ENCODE peak calls at places on chromosomes 16 and 17, in four cellular contexts. B is Peyer's patch, R is IMR-90, W is fibroblast of lung. P is an unnamed sample.
A peak's percentile ranks its signal among the peaks of the same experiment; 100 is the strongest.

GRCh38 chr17:42288985-42289862 is 926 bp downstream of the STAT5A start:
- DNase-seq in B (peak; percentile 77), R (no peak), W (no peak), P (peak; percentile 27)

GRCh38 chr17:39608601-39609000 is 881 bp upstream of the NEUROD2 start:
- DNase-seq in B (no peak), R (no peak), W (no peak), P (no peak)

GRCh38 chr17:77831497-77832179 is 126.9 kb upstream of the TNRC6C start:
- DNase-seq in B (no peak), R (peak; percentile 77), W (peak; percentile 87), P (no peak)

GRCh38 chr16:30761427-30761927 is 385 bp downstream of the CFAP119 start:
- DNase-seq in B (peak; percentile 70), R (peak; percentile 20), W (peak; percentile 34), P (no peak)

GRCh38 chr17:77375917-77376651 is 235.3 kb downstream of the SEC14L1 start:
- DNase-seq in B (peak; percentile 87), R (peak; percentile 92), W (peak; percentile 91), P (peak; percentile 71)

GRCh38 chr17:57637668-57638010 is 107.5 kb downstream of the CCDC182 start:
- DNase-seq in B (no peak), R (no peak), W (no peak), P (no peak)

GRCh38 chr17:41411072-41411840 is 13.1 kb downstream of the KRT37 start:
- DNase-seq in B (no peak), R (no peak), W (no peak), P (no peak)

GRCh38 chr16:19458722-19459379 is 41.2 kb downstream of the TMC5 start:
- DNase-seq in B (no peak), R (no peak), W (no peak), P (no peak)

GRCh38 chr17:62627219-62627903 is at the start of gene MRC2:
- DNase-seq in B (peak; percentile 61), R (peak; percentile 82), W (peak; percentile 90), P (no peak)

GRCh38 chr16:87959391-87959968 is 8.2 kb downstream of the BANP start:
- DNase-seq in B (no peak), R (no peak), W (no peak), P (no peak)

GRCh38 chr17:67528751-67529436 is 151.8 kb downstream of the PITPNC1 start:
- DNase-seq in B (peak; percentile 81), R (peak; percentile 93), W (peak; percentile 95), P (no peak)

GRCh38 chr16:67936876-67937605 is 391 bp upstream of the PSMB10 start:
- DNase-seq in B (peak; percentile 94), R (no peak), W (no peak), P (peak; percentile 69)

GRCh38 chr16:67935096-67935401 is 1.6 kb downstream of the PSMB10 start:
- DNase-seq in B (no peak), R (no peak), W (no peak), P (no peak)

GRCh38 chr16:67934306-67935095 is 2.1 kb downstream of the PSMB10 start:
- DNase-seq in B (no peak), R (no peak), W (no peak), P (no peak)

GRCh38 chr16:67935402-67936123 is 1.1 kb downstream of the PSMB10 start:
- DNase-seq in B (peak; percentile 99), R (peak; percentile 87), W (peak; percentile 92), P (peak; percentile 89)

DNA sequence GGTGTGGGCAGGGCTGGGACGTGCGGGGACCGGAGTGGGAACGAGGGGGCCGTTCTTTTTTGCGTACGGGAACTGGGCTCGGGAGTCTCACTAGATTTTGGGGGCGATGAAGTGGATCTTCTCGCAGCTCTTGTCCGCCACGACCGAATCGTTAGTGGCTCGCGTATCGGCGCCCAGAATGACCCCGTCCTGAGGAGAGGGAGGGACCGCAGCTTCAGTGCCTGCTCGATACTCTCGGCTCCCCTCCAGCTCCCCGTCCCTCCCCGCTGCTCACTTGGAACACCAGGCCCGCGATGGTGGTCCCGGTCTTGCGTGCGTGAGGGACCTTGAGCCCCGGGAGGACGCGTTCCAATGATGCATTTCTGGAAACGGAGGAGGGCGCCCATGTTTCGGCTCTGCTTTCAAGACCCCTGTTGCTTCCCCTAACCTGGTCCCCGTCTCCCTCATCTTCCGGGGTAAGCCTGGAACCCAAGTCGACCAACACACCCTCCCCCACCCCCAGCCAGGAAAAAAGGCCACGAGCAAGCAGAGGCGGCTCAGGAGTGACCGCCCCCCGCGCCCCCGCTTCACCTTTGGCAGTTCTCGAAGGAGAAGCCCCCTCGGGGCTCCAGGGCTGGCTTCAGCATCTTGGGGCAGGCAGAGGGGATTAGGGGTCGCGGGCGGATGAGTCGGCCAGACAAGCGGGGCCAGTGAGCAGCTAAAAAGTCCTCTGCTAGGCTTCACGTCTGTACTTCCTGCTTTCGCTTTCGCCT is at the start of gene PSMB10:
- DNase-seq in B (no peak), R (peak; percentile 72), W (peak; percentile 64), P (peak; percentile 16)
- TF ChIP-seq CTCF in B (no peak), R (no peak), W (no peak), P (no peak)

GRCh38 chr17:16617481-16618060 is 36.1 kb downstream of the ZNF624 start:
- DNase-seq in B (no peak), R (no peak), W (no peak), P (no peak)
- H3K9me3 ChIP-seq in B (no peaks in the 10 kb centered on the region), R (peaks cover 35% of the 10 kb centered on the region), W (no peaks in the 10 kb centered on the region), P (peaks cover 74% of the 10 kb centered on the region)

GRCh38 chr16:68429081-68429740 is 19.1 kb downstream of the SMPD3 start:
- DNase-seq in B (no peak), R (no peak), W (no peak), P (no peak)
- H3K27me3 ChIP-seq in B (no peaks in the 10 kb centered on the region), R (peaks cover 50% of the 10 kb centered on the region), W (peaks cover 7% of the 10 kb centered on the region), P (no peaks in the 10 kb centered on the region)

GRCh38 chr16:74226361-74226979 is 70.1 kb upstream of the PSMD7 start:
- DNase-seq in B (no peak), R (peak; percentile 31), W (peak; percentile 5), P (no peak)
- TF ChIP-seq CTCF in B (no peak), R (peak; percentile 47), W (peak; percentile 68), P (no peak)

DNA sequence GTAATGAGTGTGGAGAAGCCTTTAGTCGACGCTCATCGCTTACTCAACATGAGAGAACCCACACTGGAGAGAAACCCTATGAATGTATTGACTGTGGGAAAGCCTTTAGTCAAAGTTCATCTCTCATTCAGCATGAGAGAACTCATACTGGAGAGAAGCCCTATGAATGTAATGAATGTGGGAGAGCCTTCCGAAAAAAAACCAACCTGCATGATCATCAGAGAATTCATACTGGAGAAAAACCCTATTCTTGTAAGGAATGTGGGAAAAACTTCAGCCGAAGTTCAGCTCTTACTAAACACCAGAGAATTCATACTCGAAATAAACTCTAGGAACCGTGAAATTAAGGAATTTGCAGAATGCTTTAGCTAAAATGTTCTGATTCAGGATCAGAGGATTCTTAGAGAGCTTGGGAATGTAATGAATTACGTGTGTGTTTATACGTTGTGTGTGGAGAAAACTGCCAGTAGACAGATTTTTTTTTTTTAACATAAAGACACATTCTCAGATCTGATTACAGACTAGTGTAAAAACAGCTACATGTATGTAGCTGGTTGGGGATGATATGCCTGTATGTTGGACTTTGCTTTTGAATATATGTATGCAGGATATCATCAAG is 25.4 kb downstream of the ZFP90 start:
- DNase-seq in B (no peak), R (peak; percentile 8), W (peak; percentile 32), P (no peak)
- H3K9me3 ChIP-seq in B (no peaks in the 10 kb centered on the region), R (peaks cover 89% of the 10 kb centered on the region), W (peaks cover 8% of the 10 kb centered on the region), P (peaks cover 94% of the 10 kb centered on the region)

DNA sequence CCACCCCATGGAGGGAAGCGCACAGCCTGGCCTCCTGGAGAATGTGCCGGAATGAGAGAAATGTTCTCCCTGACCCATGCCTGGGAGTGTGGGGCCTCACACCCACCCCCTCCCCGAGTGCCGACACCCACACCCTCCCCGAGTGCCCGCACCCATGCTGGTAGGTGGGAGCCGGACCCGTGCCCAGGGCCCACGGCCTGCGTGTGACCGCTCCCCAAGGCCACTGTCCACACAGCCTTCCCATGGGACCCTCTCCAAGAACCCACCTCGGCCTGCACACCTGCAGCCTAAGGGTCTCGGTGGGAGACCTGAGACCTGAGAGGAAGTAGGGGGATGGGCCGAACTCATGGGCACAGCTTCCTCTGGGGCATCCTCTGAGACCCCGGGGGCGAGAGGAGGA is 3.3 kb upstream of the PVALEF start:
- DNase-seq in B (no peak), R (no peak), W (no peak), P (no peak)
- H3K27me3 ChIP-seq in B (peaks cover 4% of the 10 kb centered on the region), R (peaks cover 39% of the 10 kb centered on the region), W (peaks cover 13% of the 10 kb centered on the region), P (peaks cover 31% of the 10 kb centered on the region)

GRCh38 chr17:43984521-43984920 is 19.9 kb upstream of the NAGS start:
- DNase-seq in B (no peak), R (no peak), W (no peak), P (no peak)

GRCh38 chr17:43983196-43983514 is 21.3 kb upstream of the NAGS start:
- DNase-seq in B (no peak), R (no peak), W (no peak), P (no peak)

GRCh38 chr17:43982171-43982570 is 22.3 kb upstream of the NAGS start:
- DNase-seq in B (no peak), R (no peak), W (no peak), P (no peak)

GRCh38 chr17:43986225-43986981 is 18.0 kb upstream of the NAGS start:
- DNase-seq in B (no peak), R (no peak), W (no peak), P (no peak)

GRCh38 chr17:43983515-43984411 is 20.7 kb upstream of the NAGS start:
- DNase-seq in B (peak; percentile 55), R (no peak), W (no peak), P (no peak)
- TF ChIP-seq CTCF in B (no peak), R (no peak), W (peak; percentile 53), P (no peak)

GRCh38 chr16:62363451-62363850 is 327.2 kb upstream of the CDH8 start:
- DNase-seq in B (no peak), R (no peak), W (no peak), P (no peak)
- H3K9me3 ChIP-seq in B (no peaks in the 10 kb centered on the region), R (peaks cover 4% of the 10 kb centered on the region), W (no peaks in the 10 kb centered on the region), P (peaks cover 4% of the 10 kb centered on the region)

DNA sequence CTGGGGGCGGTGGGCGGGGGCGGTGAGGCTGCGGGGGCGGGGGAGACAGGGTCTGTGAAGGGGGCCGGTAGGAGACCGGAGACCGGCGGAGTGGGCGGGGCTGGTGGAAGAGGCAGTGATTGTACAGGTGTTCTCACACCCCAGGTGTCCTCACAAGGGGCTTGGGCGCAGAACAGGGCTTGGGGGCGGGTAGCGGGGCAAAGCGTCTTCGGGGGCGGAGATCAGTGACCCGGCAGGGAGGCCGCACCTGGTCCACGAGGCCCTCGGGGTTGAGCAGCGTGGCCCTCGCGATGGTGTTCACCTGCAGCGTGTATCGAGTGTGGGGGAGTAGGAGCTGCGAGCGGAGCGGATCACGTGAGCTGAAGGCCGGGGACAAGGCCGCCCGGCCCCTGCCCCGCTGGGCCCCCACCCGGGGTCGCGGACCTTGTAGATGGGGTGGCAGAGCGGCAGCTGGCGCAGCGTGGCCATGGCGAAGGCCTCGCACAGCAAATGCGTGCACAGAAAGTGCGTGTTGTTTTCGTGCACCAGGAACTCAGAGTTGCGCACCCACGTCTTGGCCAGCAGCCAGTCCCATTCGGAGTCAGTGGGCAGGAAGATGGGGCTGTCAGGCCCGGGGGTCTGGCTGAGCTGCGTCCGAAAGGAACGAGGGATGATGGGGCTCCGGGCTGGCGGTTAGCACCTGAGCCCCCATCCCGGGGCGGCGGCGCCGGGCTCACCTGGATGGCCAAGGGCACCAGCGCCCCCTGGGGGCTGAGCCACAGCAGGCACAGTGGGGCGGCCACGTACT is 8.5 kb downstream of the ALOXE3 start:
- DNase-seq in B (peak; percentile 89), R (no peak), W (peak; percentile 11), P (peak; percentile 83)
- H3K27me3 ChIP-seq in B (peaks cover 15% of the 10 kb centered on the region), R (peaks cover 68% of the 10 kb centered on the region), W (peaks cover 40% of the 10 kb centered on the region), P (peaks cover 10% of the 10 kb centered on the region)

P was measured in CD4-positive, alpha-beta T cell.